ENCODE peak calls at places on chromosomes 13 and 19, in seven cellular contexts. S is stomach, A is fibroblast of pulmonary artery, V is ovary, I is neural crest cell, R is upper lobe of left lung, B is A549. U is an unnamed sample.

GRCh38 chr13:69124996-69125395 is 982.6 kb upstream of the ATXN8OS start:
- DNase-seq in S (no peak), A (no peak), V (no peak), I (no peak), R (no peak), B (no peak), U (no peak)

GRCh38 chr19:6767357-6768235 is at the start of gene SH2D3A:
- DNase-seq in S (peak), A (peak), V (no peak), I (peak), R (peak), B (peak), U (no peak)

GRCh38 chr19:40508739-40509260 is 42.0 kb downstream of the SPTBN4 start:
- DNase-seq in S (no peak), A (no peak), V (no peak), I (no peak), R (no peak), B (no peak), U (no peak)

GRCh38 chr13:110119943-110120905 is 186.7 kb downstream of the COL4A1 start:
- DNase-seq in S (no peak), A (no peak), V (no peak), I (no peak), R (no peak), B (peak), U (no peak)

GRCh38 chr19:36528921-36529518 is 949 bp upstream of the ZNF260 start:
- DNase-seq in S (no peak), A (no peak), V (peak), I (no peak), R (no peak), B (no peak), U (no peak)

GRCh38 chr19:17243854-17244617 is 1.7 kb downstream of the NR2F6 start:
- DNase-seq in S (peak), A (peak), V (peak), I (no peak), R (peak), B (peak), U (no peak)

GRCh38 chr13:85500716-85501256 is 298.4 kb downstream of the SLITRK6 start:
- DNase-seq in S (no peak), A (no peak), V (no peak), I (no peak), R (no peak), B (no peak), U (no peak)

GRCh38 chr13:41065098-41065497 is 3.8 kb downstream of the WBP4 start:
- DNase-seq in S (no peak), A (peak), V (no peak), I (no peak), R (no peak), B (no peak), U (no peak)

GRCh38 chr13:39058040-39058439 is 19.8 kb downstream of the NHLRC3 start:
- DNase-seq in S (no peak), A (no peak), V (no peak), I (no peak), R (no peak), B (no peak), U (no peak)

GRCh38 chr19:16527334-16527935 is 14.8 kb downstream of the CHERP start:
- DNase-seq in S (no peak), A (no peak), V (no peak), I (no peak), R (peak), B (no peak), U (no peak)

GRCh38 chr19:16649734-16650133 is 10.2 kb downstream of the SMIM7 start:
- DNase-seq in S (no peak), A (no peak), V (no peak), I (no peak), R (no peak), B (no peak), U (no peak)

GRCh38 chr19:18842166-18842565 is 10.4 kb downstream of the UPF1 start:
- DNase-seq in S (no peak), A (no peak), V (no peak), I (no peak), R (no peak), B (no peak), U (no peak)

GRCh38 chr13:114082849-114083645 is 49.4 kb downstream of the RASA3 start:
- DNase-seq in S (no peak), A (no peak), V (no peak), I (no peak), R (no peak), B (no peak), U (no peak)

GRCh38 chr19:56918682-56919307 is 78.3 kb upstream of the PEG3 start:
- DNase-seq in S (no peak), A (no peak), V (no peak), I (no peak), R (no peak), B (no peak), U (no peak)

GRCh38 chr13:99028890-99029289 is 51.0 kb upstream of the DOCK9 start:
- DNase-seq in S (no peak), A (no peak), V (no peak), I (no peak), R (no peak), B (peak), U (no peak)
- TF ChIP-seq CTCF in S (no peak), A (peak), V (no peak), I (peak), R (no peak), B (no peak), U (peak)

GRCh38 chr19:35043906-35044305 is 2.4 kb downstream of the HPN start:
- DNase-seq in S (no peak), A (no peak), V (peak), I (no peak), R (no peak), B (no peak), U (no peak)

GRCh38 chr19:35044317-35045117 is 3.0 kb downstream of the HPN start:
- DNase-seq in S (peak), A (peak), V (peak), I (peak), R (no peak), B (peak), U (peak)

GRCh38 chr19:35046461-35046860 is 4.9 kb downstream of the HPN start:
- DNase-seq in S (peak), A (no peak), V (no peak), I (no peak), R (no peak), B (no peak), U (no peak)

GRCh38 chr19:35042954-35043604 is 1.6 kb downstream of the HPN start:
- DNase-seq in S (no peak), A (no peak), V (no peak), I (no peak), R (no peak), B (no peak), U (no peak)

DNA sequence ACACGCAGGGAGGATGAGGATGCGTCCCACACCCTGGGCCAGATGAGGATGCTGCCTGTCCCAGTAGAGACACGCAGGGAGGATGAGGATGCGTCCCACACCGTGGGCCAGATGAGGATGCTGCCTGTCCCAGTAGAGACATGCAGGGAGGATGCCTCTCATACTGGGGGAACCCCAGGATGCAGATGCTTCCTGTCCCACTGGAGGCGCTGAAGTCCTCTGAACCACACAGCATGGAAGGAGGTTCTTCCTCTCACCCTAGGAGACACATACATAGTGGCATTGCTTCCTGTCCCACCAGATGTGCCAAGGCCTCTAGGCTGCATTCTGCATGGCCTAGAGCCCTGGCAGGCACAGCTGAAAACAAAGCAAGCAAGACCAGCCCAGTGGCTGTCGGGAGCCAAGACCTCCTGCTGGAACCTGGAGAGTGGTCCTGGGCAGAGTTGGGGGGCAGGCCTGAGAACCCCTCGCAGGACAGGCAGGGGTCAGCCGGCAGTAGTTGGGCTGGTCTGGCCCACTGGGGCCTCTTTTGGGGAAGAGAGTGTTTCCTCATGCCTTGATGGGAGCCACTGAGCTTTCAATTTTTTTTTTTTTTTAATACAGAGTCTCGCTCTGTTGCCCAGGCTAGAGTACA is 4.3 kb downstream of the HPN start:
- DNase-seq in S (no peak), A (peak), V (peak), I (no peak), R (no peak), B (peak), U (no peak)
- TF ChIP-seq CTCF in S (no peak), A (peak), V (no peak), I (peak), R (no peak), B (peak), U (no peak)

GRCh38 chr19:55614711-55615552 is 9.4 kb downstream of the ZNF784 start:
- DNase-seq in S (no peak), A (no peak), V (no peak), I (no peak), R (peak), B (no peak), U (no peak)
- TF ChIP-seq CTCF in S (no peak), A (no peak), V (no peak), I (no peak), R (no peak), B (no peak), U (no peak)

GRCh38 chr13:81929988-81930387 is 1589.1 kb upstream of the SPRY2 start:
- DNase-seq in S (no peak), A (peak), V (no peak), I (no peak), R (no peak), B (peak), U (no peak)
- TF ChIP-seq CTCF in S (no peak), A (peak), V (no peak), I (peak), R (no peak), B (no peak), U (peak)

GRCh38 chr19:13128583-13128982 is 10.5 kb downstream of the NACC1 start:
- DNase-seq in S (no peak), A (no peak), V (no peak), I (no peak), R (no peak), B (no peak), U (no peak)
- TF ChIP-seq CTCF in S (no peak), A (no peak), V (no peak), I (no peak), R (no peak), B (no peak), U (no peak)

GRCh38 chr13:98033277-98034247 is 80.1 kb downstream of the IPO5 start:
- DNase-seq in S (no peak), A (peak), V (no peak), I (peak), R (no peak), B (peak), U (no peak)
- TF ChIP-seq CTCF in S (no peak), A (peak), V (no peak), I (peak), R (peak), B (peak), U (peak)

GRCh38 chr13:99766641-99767045 is 204.9 kb downstream of the ZIC5 start:
- DNase-seq in S (no peak), A (no peak), V (no peak), I (no peak), R (no peak), B (no peak), U (no peak)
- TF ChIP-seq CTCF in S (no peak), A (no peak), V (no peak), I (peak), R (no peak), B (no peak), U (no peak)

GRCh38 chr19:49348305-49349188 is 13.3 kb downstream of the CD37 start:
- DNase-seq in S (no peak), A (no peak), V (no peak), I (no peak), R (no peak), B (no peak), U (no peak)

GRCh38 chr19:49349567-49349966 is 12.6 kb downstream of the TEAD2 start:
- DNase-seq in S (no peak), A (no peak), V (no peak), I (no peak), R (no peak), B (no peak), U (no peak)

GRCh38 chr19:49344516-49345423 is 9.6 kb downstream of the CD37 start:
- DNase-seq in S (no peak), A (no peak), V (peak), I (no peak), R (no peak), B (no peak), U (no peak)

GRCh38 chr19:49347191-49347590 is 12.0 kb downstream of the CD37 start:
- DNase-seq in S (no peak), A (no peak), V (no peak), I (no peak), R (peak), B (no peak), U (no peak)

GRCh38 chr19:49347835-49348234 is 12.6 kb downstream of the CD37 start:
- DNase-seq in S (no peak), A (peak), V (no peak), I (no peak), R (no peak), B (peak), U (no peak)
- TF ChIP-seq CTCF in S (no peak), A (peak), V (no peak), I (peak), R (no peak), B (no peak), U (peak)

DNA sequence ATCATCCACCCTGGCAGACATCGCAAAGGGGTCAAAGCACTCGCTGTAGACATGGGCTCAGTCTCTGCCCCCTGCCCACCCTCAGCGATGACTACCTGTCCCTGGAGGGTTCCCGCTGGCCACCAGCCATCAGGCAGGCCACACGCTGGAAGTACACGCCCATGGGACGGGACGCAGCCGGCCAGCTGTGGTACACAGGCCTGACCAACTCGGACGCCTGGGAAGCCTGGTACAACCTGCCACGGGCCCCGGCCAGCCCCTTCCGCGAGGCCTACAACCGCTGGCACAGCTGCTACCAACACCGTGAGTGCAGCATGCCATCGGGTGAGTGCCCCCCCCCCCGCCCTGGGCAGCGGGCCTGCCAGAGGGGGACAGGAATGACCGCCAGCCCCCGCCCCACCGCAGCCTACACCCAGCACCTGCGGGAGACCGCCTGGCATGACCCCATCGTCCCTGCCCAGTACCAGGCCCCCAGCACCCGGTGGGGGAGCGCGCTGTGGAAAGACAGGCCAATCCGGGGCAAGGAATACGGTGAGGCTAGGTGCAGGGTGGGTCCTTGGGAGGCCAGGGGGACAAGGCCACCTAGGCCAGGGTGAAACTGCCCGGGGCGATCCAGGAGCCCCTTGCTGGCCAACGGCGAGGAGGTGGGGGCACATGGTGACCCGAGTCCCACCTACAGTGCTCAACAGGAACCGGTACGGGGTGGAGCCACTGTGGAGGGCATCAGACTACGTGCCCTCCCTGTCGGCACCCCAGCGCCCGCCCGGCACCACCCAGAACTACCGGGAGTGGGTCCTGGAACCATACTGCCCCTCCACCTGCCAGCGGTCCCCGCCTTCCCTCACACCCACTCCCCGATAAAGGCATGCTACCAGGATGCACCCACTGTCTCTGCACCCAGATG is 4.4 kb downstream of the TEKTIP1 start:
- DNase-seq in S (peak), A (no peak), V (no peak), I (no peak), R (peak), B (no peak), U (no peak)
- TF ChIP-seq CTCF in S (no peak), A (no peak), V (no peak), I (no peak), R (no peak), B (no peak), U (no peak)